ENCODE peak calls at places on chromosome 1, in seven cellular contexts. H is smooth muscle cell of the brain vasculature, R is K562, O is H7, S is gastrocnemius medialis, D is head of caudate nucleus, I is IMR-90. Y is an unnamed sample.

GRCh38 chr1:212254853-212255363 is 30.3 kb upstream of the PPP2R5A start:
- DNase-seq in R (no peak), I (no peak), D (no peak), H (no peak), O (no peak), S (no peak), Y (no peak)

GRCh38 chr1:48450505-48450904 is 21.5 kb downstream of the SPATA6 start:
- DNase-seq in R (no peak), S (no peak), H (no peak), D (no peak), O (no peak), I (no peak), Y (no peak)

GRCh38 chr1:234617986-234618725 is 8.2 kb upstream of the IRF2BP2 start:
- DNase-seq in H (no peak), D (no peak), S (no peak), O (no peak), R (no peak), I (peak), Y (peak)

GRCh38 chr1:154841384-154841783 is 28.7 kb downstream of the KCNN3 start:
- DNase-seq in H (no peak), I (no peak), O (no peak), R (no peak), D (no peak), S (no peak), Y (no peak)

GRCh38 chr1:159746676-159747075 is 32.3 kb upstream of the CRP start:
- DNase-seq in H (no peak), S (no peak), I (no peak), D (no peak), R (no peak), O (no peak), Y (no peak)

GRCh38 chr1:179809506-179810366 is 66.6 kb downstream of the FAM163A start:
- DNase-seq in S (no peak), D (peak), R (peak), H (no peak), O (peak), I (peak), Y (peak)

GRCh38 chr1:167312871-167313270 is 92.2 kb downstream of the POU2F1 start:
- DNase-seq in H (no peak), R (no peak), S (no peak), I (peak), O (no peak), D (no peak), Y (no peak)

GRCh38 chr1:152141971-152142584 is 16.9 kb downstream of the RPTN start:
- DNase-seq in R (peak), H (peak), S (no peak), D (peak), I (peak), O (peak), Y (peak)

GRCh38 chr1:228162286-228163003 is 3.2 kb upstream of the IBA57 start:
- DNase-seq in O (peak), S (no peak), R (peak), I (no peak), H (no peak), D (no peak), Y (no peak)

GRCh38 chr1:19643602-19644419 is at the start of gene NBL1:
- DNase-seq in R (peak), H (no peak), S (no peak), I (peak), O (peak), D (peak), Y (no peak)

GRCh38 chr1:116268211-116268610 is 104.8 kb upstream of the ATP1A1 start:
- DNase-seq in D (peak), I (no peak), S (peak), H (no peak), R (no peak), O (no peak), Y (peak)

GRCh38 chr1:183021405-183022201 is 1.6 kb upstream of the LAMC1 start:
- DNase-seq in I (no peak), S (no peak), R (no peak), H (no peak), D (no peak), O (no peak), Y (no peak)

GRCh38 chr1:175145899-175146298 is 46.7 kb downstream of the KIAA0040 start:
- DNase-seq in D (no peak), I (no peak), O (no peak), R (no peak), H (no peak), S (no peak), Y (no peak)

GRCh38 chr1:94072840-94073516 is 48.0 kb downstream of the ABCA4 start:
- DNase-seq in I (no peak), O (no peak), S (no peak), D (no peak), H (no peak), R (no peak), Y (no peak)

GRCh38 chr1:6612641-6613360 is 730 bp upstream of the PHF13 start:
- DNase-seq in I (peak), H (no peak), R (peak), D (peak), O (no peak), S (peak), Y (peak)

GRCh38 chr1:29256395-29256794 is 20.1 kb downstream of the PTPRU start:
- DNase-seq in O (peak), D (no peak), H (no peak), R (no peak), I (no peak), S (no peak), Y (no peak)

GRCh38 chr1:89704014-89704413 is 71.1 kb downstream of the LRRC8C start:
- DNase-seq in R (no peak), O (no peak), H (no peak), S (no peak), D (no peak), I (no peak), Y (no peak)

GRCh38 chr1:238399558-238399957 is 508.8 kb upstream of the ZP4 start:
- DNase-seq in I (no peak), R (no peak), H (no peak), S (no peak), O (peak), D (no peak), Y (no peak)

Y was measured in G401.